ENCODE peak calls at places on chromosomes 13 and 19, in six cellular contexts. O is uterus; J is body of pancreas; B is CD8-positive, alpha-beta T cell; N is CD8-positive, alpha-beta memory T cell; E is heart left ventricle. C is an unnamed sample. For H3K9me3, the result is how much of the 10 kb centered on the place peaks cover.

GRCh38 chr19:16143399-16144215 is at the start of gene HSH2D:
- DNase-seq in O (no peak), J (peak), B (peak), N (peak), E (peak), C (peak)

GRCh38 chr13:32126298-32126697 is 94.7 kb downstream of the FRY start:
- DNase-seq in O (no peak), J (no peak), B (no peak), N (no peak), E (no peak), C (no peak)

GRCh38 chr19:3478409-3479176 is 1.7 kb downstream of the SMIM24 start:
- DNase-seq in O (no peak), J (no peak), B (peak), N (no peak), E (no peak), C (no peak)

GRCh38 chr13:67231481-67231940 is 1.4 kb upstream of the PCDH9 start:
- DNase-seq in O (no peak), J (no peak), B (no peak), N (no peak), E (no peak), C (no peak)

GRCh38 chr13:74554581-74555290 is 420.5 kb upstream of the KLF12 start:
- DNase-seq in O (no peak), J (no peak), B (no peak), N (no peak), E (no peak), C (no peak)

GRCh38 chr13:89966524-89966923 is 1381.0 kb upstream of the MIR17HG start:
- DNase-seq in O (no peak), J (no peak), B (no peak), N (no peak), E (no peak), C (no peak)

GRCh38 chr19:42531313-42531712 is 3.0 kb upstream of the CEACAM1 start:
- DNase-seq in O (no peak), J (no peak), B (no peak), N (no peak), E (no peak), C (no peak)

GRCh38 chr19:33406521-33407139 is 33.1 kb downstream of the CEBPG start:
- DNase-seq in O (peak), J (peak), B (peak), N (peak), E (peak), C (peak)

GRCh38 chr19:21915411-21915810 is 79.4 kb upstream of the ZNF43 start:
- DNase-seq in O (no peak), J (no peak), B (no peak), N (no peak), E (no peak), C (no peak)
- H3K9me3 ChIP-seq in O (under half), J (under half), B (under half), N (under half), E (under half), C (under half)

DNA sequence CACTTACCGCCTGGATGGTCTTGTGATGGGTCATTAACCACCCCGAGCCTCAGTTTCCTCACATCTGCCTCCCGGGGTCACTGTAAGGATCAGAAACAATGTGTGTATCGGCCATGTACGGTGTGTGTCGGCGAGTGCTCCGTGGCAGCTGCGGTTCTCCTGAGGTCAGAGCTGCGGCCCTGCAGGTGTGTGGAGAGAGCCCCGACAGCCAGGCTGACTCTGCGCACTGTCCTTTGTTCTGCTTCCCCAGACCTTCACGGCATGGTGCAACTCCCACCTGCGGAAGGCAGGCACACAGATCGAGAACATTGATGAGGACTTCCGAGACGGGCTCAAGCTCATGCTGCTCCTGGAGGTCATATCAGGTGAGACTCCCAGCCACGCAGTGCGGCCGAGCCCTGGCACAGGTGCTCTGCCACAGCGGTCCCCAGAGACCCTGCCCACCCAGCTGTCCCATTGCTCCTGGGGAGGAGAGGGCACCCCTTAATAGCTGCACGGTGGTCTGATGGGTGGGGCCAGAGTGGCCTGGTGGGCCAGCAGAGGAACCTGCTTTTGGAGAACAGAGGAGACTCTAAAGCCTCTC is 43.8 kb downstream of the CAPN12 start:
- DNase-seq in O (no peak), J (no peak), B (no peak), N (no peak), E (no peak), C (no peak)
- H3K27ac ChIP-seq in O (peak), J (peak), B (no peak), N (no peak), E (peak), C (no peak)

DNA sequence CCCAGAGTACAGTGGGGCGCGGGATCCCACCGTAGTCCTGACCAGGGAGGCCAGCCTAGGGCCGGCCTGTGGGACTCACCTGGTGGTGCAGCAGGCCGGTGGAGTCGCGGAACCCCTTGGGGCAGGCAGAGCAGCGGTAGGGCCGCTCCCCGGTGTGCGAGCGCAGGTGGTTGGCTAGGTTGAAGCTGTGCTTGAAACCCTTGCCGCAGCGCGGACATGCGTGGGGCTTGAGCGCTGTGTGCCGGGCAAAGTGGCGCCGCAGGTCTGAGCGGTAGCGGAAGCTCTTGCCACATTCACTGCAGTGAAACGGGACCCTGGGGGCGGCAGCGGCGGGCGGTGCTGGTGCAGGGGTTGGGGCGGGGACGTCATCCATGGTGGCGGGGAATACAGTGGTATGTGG is 1.8 kb downstream of the FIZ1 start:
- DNase-seq in O (no peak), J (no peak), B (no peak), N (no peak), E (no peak), C (no peak)
- H3K4me3 ChIP-seq in O (no peak), J (no peak), B (no peak), N (no peak), E (no peak), C (no peak)

DNA sequence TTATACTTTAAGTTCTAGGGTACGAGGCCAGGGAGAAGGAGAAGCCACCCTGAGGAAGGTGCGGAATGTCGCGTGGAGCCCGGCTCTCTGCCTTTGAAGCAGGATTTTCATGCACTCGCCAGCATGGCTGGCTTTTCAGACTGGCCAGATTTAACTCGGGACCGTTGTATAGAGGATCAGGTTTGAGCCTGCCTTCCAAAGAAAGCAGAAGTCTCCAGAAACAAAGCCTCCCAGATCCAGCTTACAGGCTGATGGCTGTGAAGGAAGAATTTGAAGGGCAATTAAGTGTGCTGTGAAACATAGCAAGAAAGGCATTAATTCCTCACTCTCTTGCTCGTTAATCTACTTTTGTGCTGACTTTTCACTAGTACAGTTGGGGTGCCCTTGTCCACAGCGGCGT is 140.2 kb downstream of the SOX1 start:
- DNase-seq in O (no peak), J (no peak), B (no peak), N (no peak), E (no peak), C (no peak)
- H3K9me3 ChIP-seq in O (under half), J (under half), B (under half), N (under half), E (under half), C (under half)

DNA sequence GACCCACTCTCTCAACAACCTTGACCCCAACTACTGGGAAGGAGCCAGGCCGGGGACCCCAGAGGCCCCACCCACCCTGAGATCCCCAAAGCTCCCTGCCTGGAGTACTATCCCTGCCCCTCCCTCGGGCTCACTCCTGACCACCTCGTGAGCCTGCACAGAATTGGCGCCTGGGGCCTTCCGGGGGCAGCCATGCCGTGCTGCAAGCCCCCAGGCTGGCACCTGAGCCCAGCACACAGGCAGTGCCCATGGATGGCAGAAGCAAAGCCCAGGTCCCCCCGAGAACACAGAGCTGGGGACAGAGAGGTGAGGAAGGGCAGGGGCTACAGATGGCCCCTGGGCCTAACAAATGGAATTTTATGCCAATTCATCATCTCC is 13.9 kb downstream of the LSM4 start:
- DNase-seq in O (no peak), J (no peak), B (no peak), N (no peak), E (no peak), C (no peak)
- H3K27ac ChIP-seq in O (peak), J (no peak), B (no peak), N (no peak), E (no peak), C (no peak)

GRCh38 chr13:78190296-78190695 is 271.7 kb upstream of the EDNRB start:
- DNase-seq in O (no peak), J (no peak), B (no peak), N (no peak), E (no peak), C (no peak)

GRCh38 chr13:78182813-78183212 is 264.2 kb upstream of the EDNRB start:
- DNase-seq in O (no peak), J (no peak), B (no peak), N (no peak), E (no peak), C (no peak)

GRCh38 chr13:78183737-78184136 is 265.1 kb upstream of the EDNRB start:
- DNase-seq in O (no peak), J (no peak), B (no peak), N (no peak), E (no peak), C (no peak)

GRCh38 chr13:78187781-78188180 is 269.1 kb upstream of the EDNRB start:
- DNase-seq in O (no peak), J (no peak), B (no peak), N (no peak), E (no peak), C (no peak)

DNA sequence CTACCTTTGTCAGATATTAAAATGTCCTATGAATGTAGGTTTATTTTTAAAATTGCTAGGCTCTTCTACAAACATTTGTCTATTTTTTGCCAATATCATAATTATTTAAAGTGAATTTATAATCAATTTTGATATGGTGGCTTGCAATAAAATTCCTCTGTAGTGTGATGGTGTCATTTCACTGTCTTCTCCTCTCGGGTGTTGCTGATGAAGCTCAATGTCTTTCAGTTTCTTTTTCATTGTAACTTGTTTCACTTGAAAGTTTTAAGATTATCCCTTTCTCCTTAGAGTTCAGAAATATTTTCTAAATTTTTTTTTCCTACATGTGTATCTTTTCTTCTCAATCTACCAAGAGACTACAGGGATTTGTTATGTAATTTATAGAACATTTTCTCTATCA is 267.1 kb upstream of the EDNRB start:
- DNase-seq in O (no peak), J (no peak), B (no peak), N (no peak), E (no peak), C (no peak)
- H3K4me3 ChIP-seq in O (no peak), J (no peak), B (no peak), N (no peak), E (no peak), C (no peak)

GRCh38 chr13:46627462-46627861 is 74.5 kb downstream of the LRCH1 start:
- DNase-seq in O (no peak), J (no peak), B (no peak), N (no peak), E (no peak), C (no peak)

GRCh38 chr13:46624353-46624752 is 71.4 kb downstream of the LRCH1 start:
- DNase-seq in O (no peak), J (no peak), B (no peak), N (no peak), E (no peak), C (no peak)

GRCh38 chr13:46622918-46623256 is 69.9 kb downstream of the LRCH1 start:
- DNase-seq in O (peak), J (peak), B (no peak), N (no peak), E (peak), C (peak)

GRCh38 chr13:46622013-46622917 is 69.3 kb downstream of the LRCH1 start:
- DNase-seq in O (no peak), J (no peak), B (no peak), N (no peak), E (no peak), C (no peak)

GRCh38 chr13:46624821-46625220 is 71.9 kb downstream of the LRCH1 start:
- DNase-seq in O (no peak), J (no peak), B (no peak), N (no peak), E (no peak), C (no peak)
- H3K9me3 ChIP-seq in O (under half), J (under half), B (under half), N (under half), E (under half), C (under half)

GRCh38 chr19:47381121-47381520 is 32.0 kb downstream of the DHX34 start:
- DNase-seq in O (no peak), J (no peak), B (no peak), N (no peak), E (no peak), C (no peak)
- H3K27ac ChIP-seq in O (no peak), J (no peak), B (peak), N (peak), E (no peak), C (no peak)

C was measured in aorta.